ENCODE peak calls at places on chromosomes 4 and X, in seven cellular contexts. L, S, O, U, Y, G and H are unnamed samples.

GRCh38 chr4:182143822-182144620 is 99.2 kb upstream of the TENM3 start:
- DNase-seq in L (peak; percentile 68), S (peak; percentile 89), O (peak; percentile 76), U (peak; percentile 88), Y (peak; percentile 46), G (peak; percentile 12), H (no peak)

GRCh38 chr4:139814285-139815015 is 148.8 kb downstream of the MGST2 start:
- DNase-seq in L (peak; percentile 66), S (peak; percentile 48), O (no peak), U (no peak), Y (peak; percentile 31), G (no peak), H (no peak)

GRCh38 chr4:83342476-83342875 is 7.8 kb upstream of the HPSE start:
- DNase-seq in L (no peak), S (no peak), O (no peak), U (no peak), Y (no peak), G (no peak), H (no peak)

GRCh38 chr4:13298655-13299054 is 185.5 kb downstream of the RAB28 start:
- DNase-seq in L (no peak), S (no peak), O (no peak), U (no peak), Y (no peak), G (peak; percentile 46), H (no peak)

GRCh38 chr4:38621004-38621684 is 42.9 kb upstream of the KLF3 start:
- DNase-seq in L (peak; percentile 30), S (peak; percentile 63), O (no peak), U (no peak), Y (no peak), G (peak; percentile 69), H (no peak)

GRCh38 chr4:184287697-184288255 is 70.1 kb upstream of the ENPP6 start:
- DNase-seq in L (peak; percentile 58), S (no peak), O (no peak), U (peak; percentile 15), Y (no peak), G (peak; percentile 40), H (no peak)

GRCh38 chr4:113979973-113980615 is 647 bp upstream of the ARSJ start:
- DNase-seq in L (no peak), S (peak; percentile 56), O (no peak), U (no peak), Y (no peak), G (no peak), H (no peak)

GRCh38 chr4:137116144-137116543 is 416.1 kb downstream of the PCDH18 start:
- DNase-seq in L (no peak), S (no peak), O (no peak), U (no peak), Y (no peak), G (no peak), H (no peak)

DNA sequence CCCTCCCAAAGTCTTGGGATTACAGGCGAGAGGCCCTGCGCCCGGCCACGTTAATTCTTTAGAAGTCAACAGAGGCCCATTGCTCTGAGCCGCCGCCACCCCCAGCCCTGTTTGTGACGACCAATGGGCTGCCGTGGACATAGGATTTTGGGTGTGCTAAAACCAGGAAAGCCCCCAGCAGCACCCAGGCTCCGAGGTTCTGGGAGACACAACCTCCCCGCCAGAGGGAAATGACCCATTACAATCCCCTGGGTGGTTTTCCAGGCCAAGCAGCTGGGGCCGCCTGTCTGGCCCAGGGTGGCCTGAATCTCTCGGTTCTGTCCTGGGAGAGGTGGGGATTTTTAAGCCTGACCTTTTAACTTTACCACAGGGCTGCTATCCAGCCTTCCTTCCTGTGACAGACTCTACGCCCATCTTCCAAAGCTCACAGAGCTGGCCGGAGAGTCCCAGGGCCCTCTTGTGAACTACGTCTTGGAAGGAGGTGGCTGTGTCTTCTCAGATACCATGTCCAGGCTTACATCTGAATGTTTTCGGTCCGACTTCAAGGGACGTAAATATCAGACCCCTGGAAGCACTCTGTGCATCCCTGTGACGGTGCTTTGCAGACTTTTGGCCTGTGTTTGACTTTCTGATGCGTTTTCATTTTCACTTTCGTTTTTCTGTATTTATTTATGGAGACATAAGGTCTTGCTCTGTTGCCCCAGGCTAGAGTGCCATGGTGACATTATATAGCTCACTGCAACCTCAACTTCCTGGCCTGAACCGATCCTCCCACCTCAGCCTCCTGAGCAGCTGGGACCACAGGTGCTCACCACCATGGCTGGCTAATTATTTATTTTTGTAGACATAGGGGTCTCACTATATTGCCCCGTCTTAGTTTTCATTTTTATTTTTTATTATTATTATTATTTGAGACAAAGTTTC is 36.0 kb downstream of the P2RY8 start:
- DNase-seq in L (no peak), S (no peak), O (peak; percentile 69), U (no peak), Y (no peak), G (no peak), H (no peak)
- TF ChIP-seq CTCF in L (no peak), S (no peak), O (no peak), U (no peak), Y (no peak), G (no peak), H (no peak)

DNA sequence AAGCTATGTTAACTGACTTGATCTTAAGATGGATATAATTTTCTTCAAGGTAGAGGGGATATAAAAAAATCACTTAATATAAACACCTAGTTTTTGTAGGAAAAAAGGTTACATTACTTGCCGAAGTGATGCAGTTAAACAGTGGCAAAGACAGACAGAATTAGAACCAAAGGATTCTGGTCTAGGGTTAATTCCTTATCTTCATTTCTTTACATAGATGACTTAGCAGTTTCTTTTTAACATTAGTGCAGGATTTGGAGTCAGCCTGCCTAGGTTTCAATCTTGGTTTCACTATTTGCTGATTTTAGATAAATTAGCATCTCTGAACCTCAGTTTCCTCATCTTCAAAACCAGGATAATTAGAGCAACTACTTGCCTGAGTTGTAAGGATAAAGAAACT is 14.3 kb downstream of the ZAR1 start:
- DNase-seq in L (no peak), S (no peak), O (no peak), U (no peak), Y (no peak), G (no peak), H (no peak)
- H3K4me1 ChIP-seq in L (no peaks in the 10 kb centered on the region), S (no peaks in the 10 kb centered on the region), O (no peaks in the 10 kb centered on the region), U (no peaks in the 10 kb centered on the region), Y (no peaks in the 10 kb centered on the region), G (no peaks in the 10 kb centered on the region), H (no peaks in the 10 kb centered on the region)

GRCh38 chrX:13851996-13852695 is 35.3 kb upstream of the GPM6B start:
- DNase-seq in L (no peak), S (no peak), O (no peak), U (no peak), Y (no peak), G (no peak), H (no peak)
- TF ChIP-seq CTCF in L (no peak), S (no peak), O (no peak), U (no peak), Y (no peak), G (no peak), H (no peak)

GRCh38 chr4:94519925-94520789 is 68.4 kb downstream of the PDLIM5 start:
- DNase-seq in L (no peak), S (no peak), O (no peak), U (no peak), Y (no peak), G (no peak), H (no peak)
- H3K4me1 ChIP-seq in L (peaks cover 7% of the 10 kb centered on the region), S (peaks cover 33% of the 10 kb centered on the region), O (peaks cover 47% of the 10 kb centered on the region), U (no peaks in the 10 kb centered on the region), Y (no peaks in the 10 kb centered on the region), G (peaks cover 25% of the 10 kb centered on the region), H (peaks cover 63% of the 10 kb centered on the region)

GRCh38 chr4:126582737-126583136 is 1050.0 kb upstream of the INTU start:
- DNase-seq in L (no peak), S (no peak), O (peak; percentile 24), U (peak; percentile 31), Y (no peak), G (no peak), H (no peak)
- TF ChIP-seq CTCF in L (no peak), S (no peak), O (no peak), U (peak; percentile 40), Y (no peak), G (no peak), H (no peak)